ENCODE peak calls at places on chromosomes 12 and 14, in eight cellular contexts. P is thyroid gland, O is cardiac fibroblast, H is small intestine, V is gastrocnemius medialis, M is thoracic aorta, U is tibial artery, L is AG10803. F is an unnamed sample.

GRCh38 chr14:83467811-83468210 is 1934.2 kb upstream of the SEL1L start:
- DNase-seq in P (no peak), O (peak; percentile 3), H (no peak), V (no peak), M (no peak), U (no peak), L (peak; percentile 42), F (no peak)

GRCh38 chr12:11794311-11794710 is 144.8 kb downstream of the ETV6 start:
- DNase-seq in P (peak; percentile 50), O (no peak), H (no peak), V (peak; percentile 82), M (no peak), U (no peak), L (no peak), F (no peak)

GRCh38 chr12:91219511-91219910 is 36.9 kb upstream of the DCN start:
- DNase-seq in P (no peak), O (peak; percentile 92), H (no peak), V (no peak), M (no peak), U (no peak), L (peak; percentile 74), F (no peak)

GRCh38 chr12:91180577-91180976 is 2.0 kb downstream of the DCN start:
- DNase-seq in P (no peak), O (peak; percentile 82), H (peak; percentile 3), V (no peak), M (no peak), U (no peak), L (peak; percentile 95), F (no peak)

GRCh38 chr14:80664576-80664975 is 277.0 kb downstream of the CEP128 start:
- DNase-seq in P (no peak), O (no peak), H (no peak), V (no peak), M (no peak), U (no peak), L (no peak), F (no peak)

GRCh38 chr12:116278667-116279066 is 1.2 kb upstream of the MED13L start:
- DNase-seq in P (peak; percentile 5), O (no peak), H (no peak), V (no peak), M (no peak), U (no peak), L (no peak), F (no peak)

GRCh38 chr12:63822352-63822751 is 22.1 kb upstream of the SRGAP1 start:
- DNase-seq in P (no peak), O (peak; percentile 46), H (no peak), V (no peak), M (no peak), U (no peak), L (peak; percentile 54), F (no peak)

GRCh38 chr12:52254180-52254964 is 20.1 kb upstream of the KRT86 start:
- DNase-seq in P (no peak), O (no peak), H (no peak), V (no peak), M (no peak), U (peak; percentile 19), L (no peak), F (no peak)

GRCh38 chr12:71014180-71014785 is 93.7 kb upstream of the PTPRR start:
- DNase-seq in P (no peak), O (peak; percentile 87), H (peak; percentile 40), V (no peak), M (no peak), U (no peak), L (peak; percentile 57), F (no peak)

GRCh38 chr12:54719691-54720090 is 71.5 kb upstream of the DCD start:
- DNase-seq in P (no peak), O (no peak), H (no peak), V (no peak), M (no peak), U (no peak), L (no peak), F (no peak)

GRCh38 chr12:1300460-1300859 is 293.9 kb downstream of the FBXL14 start:
- DNase-seq in P (no peak), O (no peak), H (no peak), V (no peak), M (no peak), U (no peak), L (no peak), F (no peak)

GRCh38 chr12:50825372-50825838 is 17.3 kb upstream of the TMPRSS12 start:
- DNase-seq in P (peak; percentile 14), O (peak; percentile 88), H (peak; percentile 71), V (no peak), M (no peak), U (no peak), L (peak; percentile 81), F (no peak)

GRCh38 chr12:51884676-51885229 is 3.1 kb upstream of the ANKRD33 start:
- DNase-seq in P (no peak), O (peak; percentile 40), H (peak; percentile 75), V (no peak), M (no peak), U (no peak), L (no peak), F (no peak)

GRCh38 chr14:77222546-77223225 is 41.1 kb downstream of the TMEM63C start:
- DNase-seq in P (no peak), O (no peak), H (no peak), V (no peak), M (no peak), U (no peak), L (no peak), F (no peak)

GRCh38 chr12:40055227-40055579 is 50.7 kb downstream of the SLC2A13 start:
- DNase-seq in P (no peak), O (peak; percentile 17), H (no peak), V (no peak), M (no peak), U (no peak), L (no peak), F (no peak)

GRCh38 chr14:20468773-20469241 is 399 bp upstream of the PNP start:
- DNase-seq in P (peak; percentile 20), O (no peak), H (no peak), V (no peak), M (no peak), U (no peak), L (no peak), F (peak; percentile 28)

GRCh38 chr14:51593397-51593796 is 58.3 kb upstream of the FRMD6 start:
- DNase-seq in P (no peak), O (peak; percentile 64), H (no peak), V (no peak), M (no peak), U (no peak), L (peak; percentile 54), F (no peak)

GRCh38 chr12:1350055-1350933 is 244.1 kb downstream of the FBXL14 start:
- DNase-seq in P (no peak), O (peak; percentile 78), H (no peak), V (no peak), M (no peak), U (no peak), L (peak; percentile 95), F (no peak)

GRCh38 chr14:29805415-29806123 is 122.1 kb downstream of the PRKD1 start:
- DNase-seq in P (peak; percentile 71), O (peak; percentile 91), H (peak; percentile 90), V (peak; percentile 40), M (peak; percentile 41), U (peak; percentile 80), L (peak; percentile 87), F (peak; percentile 78)

GRCh38 chr12:118193958-118194357 is 58.0 kb downstream of the PEBP1 start:
- DNase-seq in P (no peak), O (no peak), H (no peak), V (no peak), M (no peak), U (no peak), L (no peak), F (no peak)

GRCh38 chr12:121748571-121749265 is 36.2 kb downstream of the TMEM120B start:
- DNase-seq in P (no peak), O (peak; percentile 86), H (no peak), V (no peak), M (no peak), U (no peak), L (peak; percentile 35), F (no peak)

GRCh38 chr14:84857129-84857528 is 672.8 kb upstream of the FLRT2 start:
- DNase-seq in P (no peak), O (no peak), H (no peak), V (no peak), M (no peak), U (no peak), L (no peak), F (no peak)

GRCh38 chr12:24903305-24904088 is 45.4 kb downstream of the BCAT1 start:
- DNase-seq in P (no peak), O (peak; percentile 52), H (no peak), V (no peak), M (no peak), U (no peak), L (peak; percentile 23), F (no peak)

GRCh38 chr12:59944177-59944576 is 348.3 kb downstream of the SLC16A7 start:
- DNase-seq in P (no peak), O (no peak), H (no peak), V (no peak), M (no peak), U (no peak), L (no peak), F (no peak)

GRCh38 chr12:59940676-59941342 is 345.0 kb downstream of the SLC16A7 start:
- DNase-seq in P (no peak), O (no peak), H (peak; percentile 35), V (no peak), M (no peak), U (no peak), L (peak; percentile 38), F (no peak)

GRCh38 chr12:59946635-59947034 is 350.8 kb downstream of the SLC16A7 start:
- DNase-seq in P (no peak), O (no peak), H (no peak), V (no peak), M (no peak), U (no peak), L (no peak), F (no peak)
- H3K4me3 ChIP-seq in P (no peak overlapping the region), O (no peak overlapping the region), H (no peak overlapping the region), V (no peak overlapping the region), M (no peak overlapping the region), U (no peak overlapping the region), L (no peak overlapping the region), F (no peak overlapping the region)

DNA sequence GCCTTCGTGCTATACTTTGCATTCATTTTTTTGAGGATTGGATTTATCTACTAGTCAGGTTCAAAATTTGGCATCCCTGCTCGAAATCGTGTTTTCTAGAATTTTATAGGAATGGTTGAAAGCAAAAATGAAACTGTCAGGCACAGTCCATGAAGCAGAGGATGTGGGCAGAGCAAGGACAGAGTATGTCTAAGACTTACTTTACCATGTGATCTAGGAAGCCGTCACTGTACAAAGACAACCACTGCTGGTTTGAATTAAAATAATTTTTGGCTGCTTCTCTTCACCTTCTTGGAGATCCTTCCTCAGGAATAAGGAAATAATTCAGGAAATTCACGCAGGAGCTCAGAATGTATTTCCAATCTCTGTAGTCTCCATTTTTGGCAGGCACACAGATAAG is 31.6 kb upstream of the SGPP1 start:
- DNase-seq in P (no peak), O (peak; percentile 11), H (peak; percentile 49), V (no peak), M (no peak), U (no peak), L (peak; percentile 40), F (no peak)
- H3K4me3 ChIP-seq in P (no peak overlapping the region), O (no peak overlapping the region), H (no peak overlapping the region), V (no peak overlapping the region), M (peak overlapping the region; percentile 45), U (no peak overlapping the region), L (no peak overlapping the region), F (no peak overlapping the region)

GRCh38 chr12:19115285-19115684 is 14.2 kb upstream of the PLEKHA5 start:
- DNase-seq in P (no peak), O (no peak), H (no peak), V (no peak), M (no peak), U (no peak), L (no peak), F (no peak)
- H3K4me3 ChIP-seq in P (no peak overlapping the region), O (no peak overlapping the region), H (no peak overlapping the region), V (no peak overlapping the region), M (no peak overlapping the region), U (no peak overlapping the region), L (no peak overlapping the region), F (no peak overlapping the region)

GRCh38 chr12:128337456-128338160 is 70.6 kb downstream of the TMEM132C start:
- DNase-seq in P (no peak), O (no peak), H (no peak), V (no peak), M (no peak), U (no peak), L (no peak), F (no peak)
- H3K4me3 ChIP-seq in P (no peak overlapping the region), O (no peak overlapping the region), H (no peak overlapping the region), V (no peak overlapping the region), M (no peak overlapping the region), U (no peak overlapping the region), L (no peak overlapping the region), F (no peak overlapping the region)